ENCODE peak calls at places on chromosome 11, in seven cellular contexts. I, K, X, N, S, A and C are unnamed samples.
A peak's percentile ranks its signal among the peaks of the same experiment; 100 is the strongest.

GRCh38 chr11:46942172-46942571 is 5.6 kb downstream of the CSTPP1 start:
- DNase-seq in S (no peak), K (peak; percentile 72), X (no peak), I (no peak), N (no peak), A (no peak), C (no peak)

GRCh38 chr11:109735139-109735538 is 313.1 kb downstream of the C11orf87 start:
- DNase-seq in I (no peak), K (no peak), S (no peak), N (no peak), X (no peak), A (no peak), C (no peak)

GRCh38 chr11:6199174-6199810 is at the start of gene OR52W1:
- DNase-seq in N (no peak), K (no peak), S (no peak), I (no peak), A (no peak), X (peak; percentile 71), C (no peak)

GRCh38 chr11:2931771-2932738 is 2.8 kb upstream of the PHLDA2 start:
- DNase-seq in N (no peak), S (no peak), A (peak; percentile 22), I (peak; percentile 25), K (no peak), X (peak; percentile 65), C (no peak)

GRCh38 chr11:111795333-111795985 is 29.3 kb upstream of the PPP2R1B start:
- DNase-seq in I (no peak), N (no peak), X (no peak), A (no peak), S (no peak), K (no peak), C (no peak)

GRCh38 chr11:8899119-8899753 is 11.8 kb upstream of the AKIP1 start:
- DNase-seq in I (no peak), A (no peak), S (no peak), X (no peak), K (no peak), N (no peak), C (no peak)

GRCh38 chr11:130180896-130181294 is 21.3 kb downstream of the ST14 start:
- DNase-seq in X (no peak), K (no peak), N (no peak), A (no peak), S (no peak), I (no peak), C (no peak)

GRCh38 chr11:134483291-134483690 is 71.2 kb upstream of the B3GAT1 start:
- DNase-seq in S (no peak), A (no peak), X (no peak), K (no peak), I (no peak), N (no peak), C (no peak)

GRCh38 chr11:35272391-35272821 is 133.4 kb downstream of the CD44 start:
- DNase-seq in X (no peak), N (peak; percentile 55), S (no peak), A (no peak), K (peak; percentile 12), I (no peak), C (no peak)

GRCh38 chr11:119315139-119316016 is 1.6 kb downstream of the MCAM start:
- DNase-seq in S (peak; percentile 53), N (peak; percentile 87), X (peak; percentile 87), I (peak; percentile 55), K (peak; percentile 62), A (peak; percentile 56), C (no peak)

GRCh38 chr11:87659807-87660206 is 515.4 kb downstream of the RAB38 start:
- DNase-seq in N (no peak), I (no peak), A (no peak), K (no peak), X (no peak), S (no peak), C (no peak)

GRCh38 chr11:67367014-67367835 is 6.2 kb downstream of the CLCF1 start:
- DNase-seq in K (peak; percentile 40), X (peak; percentile 85), I (no peak), A (no peak), S (no peak), N (no peak), C (no peak)

GRCh38 chr11:82776377-82776776 is 42.7 kb upstream of the FAM181B start:
- DNase-seq in A (peak; percentile 78), S (no peak), N (no peak), K (no peak), I (no peak), X (no peak), C (no peak)

GRCh38 chr11:113341388-113342165 is 27.2 kb downstream of the TTC12 start:
- DNase-seq in S (no peak), K (no peak), I (peak; percentile 27), A (no peak), X (no peak), N (no peak), C (no peak)

GRCh38 chr11:111384494-111384893 is 5.4 kb upstream of the POU2AF1 start:
- DNase-seq in K (no peak), X (no peak), A (peak; percentile 27), S (no peak), N (no peak), I (no peak), C (no peak)

GRCh38 chr11:2883717-2884423 is 1.7 kb downstream of the CDKN1C start:
- DNase-seq in X (no peak), S (peak; percentile 46), A (no peak), N (peak; percentile 20), I (peak; percentile 35), K (no peak), C (no peak)

GRCh38 chr11:9158898-9159391 is 67.5 kb upstream of the SCUBE2 start:
- DNase-seq in K (no peak), A (peak; percentile 65), N (no peak), S (no peak), I (no peak), X (no peak), C (peak; percentile 25)

GRCh38 chr11:61268588-61269250 is 26.4 kb downstream of the VWCE start:
- DNase-seq in I (no peak), X (no peak), A (no peak), K (no peak), N (no peak), S (no peak), C (no peak)

GRCh38 chr11:111476366-111476765 is 35.8 kb downstream of the BTG4 start:
- DNase-seq in A (peak; percentile 33), N (no peak), X (no peak), I (no peak), K (no peak), S (no peak), C (no peak)

GRCh38 chr11:76714493-76714892 is 43.9 kb upstream of the LRRC32 start:
- DNase-seq in I (no peak), K (no peak), N (no peak), S (no peak), X (no peak), A (no peak), C (no peak)

GRCh38 chr11:76577921-76578654 is 92.5 kb downstream of the LRRC32 start:
- DNase-seq in S (peak; percentile 32), K (no peak), I (no peak), X (no peak), N (no peak), A (no peak), C (no peak)

GRCh38 chr11:125358254-125358840 is 137.7 kb downstream of the FEZ1 start:
- DNase-seq in S (no peak), A (no peak), N (no peak), I (no peak), X (no peak), K (no peak), C (no peak)

GRCh38 chr11:75468534-75469340 is 35.7 kb upstream of the KLHL35 start:
- DNase-seq in X (peak; percentile 80), S (peak; percentile 83), I (peak; percentile 67), A (no peak), N (no peak), K (peak; percentile 19), C (no peak)

GRCh38 chr11:35553831-35554230 is 28.4 kb upstream of the PAMR1 start:
- DNase-seq in I (no peak), K (no peak), S (peak; percentile 16), A (no peak), N (no peak), X (no peak), C (no peak)

GRCh38 chr11:104582431-104582830 is 315.8 kb downstream of the CASP12 start:
- DNase-seq in A (peak; percentile 9), S (no peak), K (no peak), N (no peak), I (no peak), X (no peak), C (no peak)

GRCh38 chr11:33329705-33330329 is 72.6 kb downstream of the HIPK3 start:
- DNase-seq in S (peak; percentile 45), N (peak; percentile 65), K (peak; percentile 50), I (no peak), X (no peak), A (peak; percentile 55), C (peak; percentile 62)
- TF ChIP-seq CTCF in S (peak; percentile 70), N (peak; percentile 73), K (peak; percentile 71), I (peak; percentile 67), X (peak; percentile 56), A (peak; percentile 75), C (peak; percentile 65)

GRCh38 chr11:128733440-128734115 is 39.7 kb downstream of the FLI1 start:
- DNase-seq in I (no peak), S (no peak), K (peak; percentile 46), N (peak; percentile 83), X (no peak), A (no peak), C (no peak)
- H3K27ac ChIP-seq in I (no peak overlapping the region), S (no peak overlapping the region), K (peak overlapping the region; percentile 69), N (peak overlapping the region; percentile 99), X (peak overlapping the region; percentile 100), A (no peak overlapping the region), C (no peak overlapping the region)

DNA sequence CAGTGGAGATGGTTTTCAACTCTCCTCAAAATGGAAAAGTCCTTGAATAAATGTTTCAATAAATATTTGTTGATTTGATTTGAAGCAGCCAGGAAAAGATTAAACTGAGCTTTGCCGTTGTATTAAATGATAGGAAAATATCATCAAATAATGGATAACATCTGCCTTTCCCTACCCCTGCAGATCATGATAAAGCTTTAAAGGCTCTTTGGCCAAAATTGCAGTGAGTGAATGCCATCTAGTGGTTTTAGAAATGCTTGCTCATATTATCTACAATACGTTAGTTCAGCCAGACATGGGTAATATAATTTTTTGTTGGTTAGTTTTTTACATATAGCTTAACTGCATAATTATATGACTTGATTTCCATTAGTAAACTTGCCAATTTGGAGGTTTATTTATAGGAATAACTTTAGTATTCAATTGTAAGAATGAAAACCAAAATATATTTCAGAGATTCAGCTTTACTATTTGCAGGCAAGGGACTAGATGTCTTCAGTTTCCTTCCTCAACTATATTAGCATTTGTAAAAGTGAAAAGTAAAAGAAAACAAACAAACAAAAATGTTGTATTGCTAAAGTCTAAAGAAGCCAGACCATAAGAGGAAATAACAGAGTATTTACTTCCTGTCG is 159.2 kb downstream of the MSANTD4 start:
- DNase-seq in A (peak; percentile 35), I (no peak), K (no peak), S (no peak), N (peak; percentile 60), X (no peak), C (peak; percentile 34)
- TF ChIP-seq CTCF in A (peak; percentile 66), I (peak; percentile 69), K (peak; percentile 62), S (peak; percentile 64), N (peak; percentile 67), X (peak; percentile 55), C (peak; percentile 69)

DNA sequence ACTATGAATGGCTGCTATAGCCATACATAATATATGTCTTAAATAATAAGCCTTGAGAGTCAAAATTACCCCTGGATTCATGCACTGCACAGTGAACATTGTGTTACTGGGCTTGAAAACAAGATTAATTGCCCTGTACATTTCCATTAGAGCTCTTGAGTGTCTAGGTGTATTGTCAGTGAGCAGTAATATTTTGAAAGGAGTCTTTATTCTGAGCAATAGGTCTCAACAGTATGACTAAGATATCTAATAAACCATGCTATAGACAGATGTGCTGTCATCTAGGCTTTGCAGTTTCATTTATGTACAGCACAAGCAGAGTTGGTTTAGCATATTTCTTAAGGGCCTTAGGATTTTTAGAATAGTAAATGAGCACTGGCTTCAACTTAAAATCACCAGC is 48.1 kb upstream of the LRRC55 start:
- DNase-seq in I (no peak), K (no peak), N (no peak), A (no peak), S (no peak), X (no peak), C (no peak)
- H3K27ac ChIP-seq in I (no peak overlapping the region), K (no peak overlapping the region), N (no peak overlapping the region), A (no peak overlapping the region), S (no peak overlapping the region), X (no peak overlapping the region), C (no peak overlapping the region)